ENCODE peak calls at places on chromosomes 2 and 18, in ten cellular contexts. A is amniotic stem cell, P is HuH-7.5, L is pancreas, W is neural crest cell, D is astrocyte of the hippocampus, O is type B pancreatic cell, B is left lobe of liver, V is KG1, E is memory B cell. M is an unnamed sample.

GRCh38 chr2:109654316-109655050 is 40.3 kb downstream of the SOWAHC start:
- DNase-seq in A (no peak), P (no peak), L (no peak), W (no peak), D (no peak), O (no peak), B (no peak), V (no peak), E (no peak), M (no peak)

GRCh38 chr2:43169091-43169936 is 57.1 kb downstream of the ZFP36L2 start:
- DNase-seq in A (no peak), P (no peak), L (peak), W (no peak), D (no peak), O (no peak), B (no peak), V (peak), E (peak), M (no peak)

GRCh38 chr2:213476641-213477040 is 192.4 kb downstream of the SPAG16 start:
- DNase-seq in A (no peak), P (no peak), L (no peak), W (no peak), D (peak), O (no peak), B (no peak), V (no peak), E (no peak), M (no peak)

GRCh38 chr2:113072584-113072983 is 4.8 kb downstream of the IL1F10 start:
- DNase-seq in A (no peak), P (no peak), L (no peak), W (no peak), D (no peak), O (no peak), B (no peak), V (no peak), E (no peak), M (no peak)

GRCh38 chr18:63342206-63342605 is 22.6 kb upstream of the BCL2 start:
- DNase-seq in A (no peak), P (peak), L (no peak), W (peak), D (peak), O (no peak), B (no peak), V (no peak), E (no peak), M (peak)

GRCh38 chr2:236919209-236919608 is 166.5 kb upstream of the COPS8 start:
- DNase-seq in A (no peak), P (no peak), L (no peak), W (no peak), D (peak), O (no peak), B (no peak), V (no peak), E (no peak), M (no peak)

GRCh38 chr2:219810895-219811294 is 183.5 kb downstream of the SLC4A3 start:
- DNase-seq in A (no peak), P (no peak), L (no peak), W (no peak), D (no peak), O (no peak), B (no peak), V (no peak), E (no peak), M (no peak)

GRCh38 chr2:30422437-30422805 is 24.6 kb upstream of the LCLAT1 start:
- DNase-seq in A (peak), P (no peak), L (no peak), W (no peak), D (peak), O (no peak), B (no peak), V (no peak), E (no peak), M (no peak)

GRCh38 chr2:25822190-25823117 is 55.8 kb downstream of the ASXL2 start:
- DNase-seq in A (no peak), P (no peak), L (peak), W (no peak), D (peak), O (no peak), B (peak), V (no peak), E (peak), M (peak)

GRCh38 chr2:142874293-142874814 is 3.1 kb upstream of the KYNU start:
- DNase-seq in A (peak), P (no peak), L (peak), W (no peak), D (peak), O (no peak), B (no peak), V (no peak), E (no peak), M (no peak)

GRCh38 chr2:210302326-210302725 is 12.6 kb downstream of the MYL1 start:
- DNase-seq in A (no peak), P (no peak), L (no peak), W (no peak), D (peak), O (no peak), B (no peak), V (no peak), E (no peak), M (no peak)

GRCh38 chr2:17918789-17919188 is 40.3 kb downstream of the KCNS3 start:
- DNase-seq in A (no peak), P (no peak), L (no peak), W (no peak), D (peak), O (no peak), B (no peak), V (no peak), E (no peak), M (no peak)

GRCh38 chr2:110114007-110114591 is 1.5 kb downstream of the MALL start:
- DNase-seq in A (no peak), P (no peak), L (no peak), W (no peak), D (peak), O (no peak), B (no peak), V (no peak), E (no peak), M (no peak)

GRCh38 chr2:46601328-46601963 is 122.1 kb downstream of the TMEM247 start:
- DNase-seq in A (no peak), P (no peak), L (no peak), W (no peak), D (no peak), O (no peak), B (no peak), V (peak), E (no peak), M (no peak)

GRCh38 chr2:220847006-220847405 is 725.1 kb downstream of the EPHA4 start:
- DNase-seq in A (no peak), P (no peak), L (no peak), W (no peak), D (no peak), O (no peak), B (no peak), V (no peak), E (no peak), M (no peak)

GRCh38 chr2:191499874-191500565 is 177.9 kb upstream of the NABP1 start:
- DNase-seq in A (no peak), P (no peak), L (no peak), W (no peak), D (peak), O (no peak), B (no peak), V (no peak), E (no peak), M (no peak)

GRCh38 chr18:68394705-68395104 is 320.2 kb downstream of the TMX3 start:
- DNase-seq in A (no peak), P (no peak), L (no peak), W (no peak), D (peak), O (no peak), B (no peak), V (no peak), E (no peak), M (no peak)

GRCh38 chr2:181085729-181086128 is 105.3 kb downstream of the UBE2E3 start:
- DNase-seq in A (no peak), P (no peak), L (no peak), W (no peak), D (no peak), O (no peak), B (no peak), V (no peak), E (no peak), M (no peak)

GRCh38 chr2:149617476-149617875 is 29.9 kb upstream of the MMADHC start:
- DNase-seq in A (no peak), P (no peak), L (no peak), W (no peak), D (peak), O (no peak), B (no peak), V (no peak), E (no peak), M (no peak)

GRCh38 chr2:10447300-10448207 is 573 bp downstream of the ODC1 start:
- DNase-seq in A (no peak), P (peak), L (peak), W (no peak), D (peak), O (no peak), B (peak), V (peak), E (no peak), M (peak)

GRCh38 chr2:27049422-27050280 is 1.8 kb upstream of the AGBL5 start:
- DNase-seq in A (no peak), P (peak), L (peak), W (peak), D (no peak), O (no peak), B (no peak), V (no peak), E (peak), M (no peak)

GRCh38 chr2:37625781-37626548 is 45.5 kb downstream of the CDC42EP3 start:
- DNase-seq in A (no peak), P (no peak), L (no peak), W (no peak), D (peak), O (no peak), B (no peak), V (peak), E (no peak), M (no peak)

GRCh38 chr2:54942373-54942772 is 107.9 kb downstream of the RTN4 start:
- DNase-seq in A (no peak), P (no peak), L (no peak), W (no peak), D (no peak), O (no peak), B (no peak), V (no peak), E (no peak), M (no peak)

GRCh38 chr18:12302391-12303147 is 5.5 kb upstream of the TUBB6 start:
- DNase-seq in A (no peak), P (no peak), L (no peak), W (no peak), D (no peak), O (no peak), B (no peak), V (no peak), E (no peak), M (no peak)

GRCh38 chr18:52544086-52544485 is 204.1 kb downstream of the DCC start:
- DNase-seq in A (no peak), P (no peak), L (no peak), W (no peak), D (no peak), O (no peak), B (no peak), V (no peak), E (no peak), M (no peak)

GRCh38 chr18:23191232-23191631 is 55.9 kb downstream of the CABLES1 start:
- DNase-seq in A (no peak), P (no peak), L (no peak), W (no peak), D (no peak), O (no peak), B (no peak), V (no peak), E (no peak), M (no peak)

GRCh38 chr2:16522031-16522818 is 143.4 kb downstream of the CYRIA start:
- DNase-seq in A (no peak), P (no peak), L (no peak), W (no peak), D (peak), O (no peak), B (no peak), V (no peak), E (no peak), M (no peak)

GRCh38 chr2:197273485-197273884 is 37.1 kb downstream of the ANKRD44 start:
- DNase-seq in A (no peak), P (no peak), L (peak), W (no peak), D (peak), O (no peak), B (peak), V (no peak), E (no peak), M (no peak)

GRCh38 chr2:144938308-144938709 is 418.4 kb upstream of the ZEB2 start:
- DNase-seq in A (peak), P (peak), L (no peak), W (no peak), D (peak), O (no peak), B (no peak), V (no peak), E (no peak), M (no peak)

GRCh38 chr18:6221602-6222014 is 193.1 kb downstream of the L3MBTL4 start:
- DNase-seq in A (no peak), P (no peak), L (no peak), W (no peak), D (peak), O (no peak), B (no peak), V (no peak), E (no peak), M (no peak)

GRCh38 chr2:161956751-161957150 is 117.3 kb downstream of the DPP4 start:
- DNase-seq in A (no peak), P (no peak), L (no peak), W (no peak), D (no peak), O (no peak), B (no peak), V (no peak), E (no peak), M (no peak)

M was measured in retina.